ENCODE peak calls at places on chromosome 11, in six cellular contexts. B is KBM-7, G is choroid plexus epithelial cell, K is HuH-7, W is MM.1S, I is GM13976. T is an unnamed sample.

GRCh38 chr11:73317373-73317772 is 9.3 kb downstream of the ARHGEF17 start:
- DNase-seq in I (no peak), B (no peak), W (no peak), K (no peak), G (no peak), T (no peak)

GRCh38 chr11:70109903-70110302 is 31.8 kb downstream of the ANO1 start:
- DNase-seq in I (no peak), G (no peak), K (no peak), B (no peak), W (no peak), T (no peak)

GRCh38 chr11:16933756-16934603 is 80.2 kb downstream of the PLEKHA7 start:
- DNase-seq in K (no peak), W (no peak), B (no peak), I (no peak), G (peak; percentile 27), T (no peak)

GRCh38 chr11:117818036-117818858 is 6.3 kb downstream of the FXYD2 start:
- DNase-seq in G (peak; percentile 72), B (no peak), W (no peak), K (no peak), I (peak; percentile 69), T (no peak)

GRCh38 chr11:101860694-101861371 is 54.0 kb upstream of the CEP126 start:
- DNase-seq in G (peak; percentile 86), I (peak; percentile 24), B (peak; percentile 27), W (peak; percentile 62), K (peak; percentile 20), T (peak; percentile 65)

GRCh38 chr11:68693484-68693882 is 9.1 kb downstream of the GAL start:
- DNase-seq in G (no peak), W (no peak), B (no peak), K (no peak), I (no peak), T (no peak)

GRCh38 chr11:65868076-65868667 is 4.4 kb downstream of the EFEMP2 start:
- DNase-seq in W (no peak), G (no peak), I (no peak), B (no peak), K (no peak), T (no peak)

GRCh38 chr11:76219243-76219642 is 12.9 kb upstream of the WNT11 start:
- DNase-seq in B (no peak), W (no peak), G (no peak), I (no peak), K (no peak), T (no peak)

GRCh38 chr11:70155386-70155785 is 47.7 kb upstream of the FADD start:
- DNase-seq in G (no peak), K (no peak), B (no peak), W (no peak), I (no peak), T (no peak)

GRCh38 chr11:30758012-30758411 is 171.9 kb upstream of the MPPED2 start:
- DNase-seq in K (no peak), W (no peak), G (no peak), B (peak; percentile 3), I (no peak), T (no peak)

GRCh38 chr11:61969391-61969758 is 1.9 kb upstream of the FTH1 start:
- DNase-seq in I (no peak), K (no peak), W (no peak), B (no peak), G (no peak), T (no peak)

T was measured in AG08396.